ENCODE peak calls at places on chromosome 5, in four cellular contexts. One of them, this sample, is unnamed.

GRCh38 chr5:150783422-150783928 is 4.9 kb downstream of the SMIM3 start:
- DNase-seq in kidney epithelial cell: no peak
- DNase-seq in PC-3: peak
- DNase-seq in sigmoid colon: peak
- DNase-seq in this sample: peak

GRCh38 chr5:37685816-37686215 is 154.0 kb downstream of the GDNF start:
- DNase-seq in kidney epithelial cell: no peak
- DNase-seq in PC-3: no peak
- DNase-seq in sigmoid colon: no peak
- DNase-seq in this sample: no peak

GRCh38 chr5:37638897-37639296 is 200.9 kb downstream of the GDNF start:
- DNase-seq in kidney epithelial cell: no peak
- DNase-seq in PC-3: peak
- DNase-seq in sigmoid colon: no peak
- DNase-seq in this sample: peak

GRCh38 chr5:64594601-64595518 is 89.0 kb downstream of the RGS7BP start:
- DNase-seq in kidney epithelial cell: no peak
- DNase-seq in PC-3: peak
- DNase-seq in sigmoid colon: no peak
- DNase-seq in this sample: no peak

GRCh38 chr5:173288632-173289031 is 39.6 kb downstream of the STC2 start:
- DNase-seq in kidney epithelial cell: no peak
- DNase-seq in PC-3: no peak
- DNase-seq in sigmoid colon: no peak
- DNase-seq in this sample: no peak

GRCh38 chr5:78547731-78548189 is 100.8 kb downstream of the LHFPL2 start:
- DNase-seq in kidney epithelial cell: no peak
- DNase-seq in PC-3: no peak
- DNase-seq in sigmoid colon: peak
- DNase-seq in this sample: peak

GRCh38 chr5:78610163-78610583 is 38.4 kb downstream of the LHFPL2 start:
- DNase-seq in kidney epithelial cell: no peak
- DNase-seq in PC-3: no peak
- DNase-seq in sigmoid colon: peak
- DNase-seq in this sample: peak

GRCh38 chr5:138111937-138112336 is 27.3 kb downstream of the NME5 start:
- DNase-seq in kidney epithelial cell: no peak
- DNase-seq in PC-3: peak
- DNase-seq in sigmoid colon: no peak
- DNase-seq in this sample: no peak

GRCh38 chr5:34474573-34475021 is 181.5 kb upstream of the RAI14 start:
- DNase-seq in kidney epithelial cell: no peak
- DNase-seq in PC-3: peak
- DNase-seq in sigmoid colon: no peak
- DNase-seq in this sample: peak

GRCh38 chr5:69449511-69449910 is 34.6 kb downstream of the MARVELD2 start:
- DNase-seq in kidney epithelial cell: no peak
- DNase-seq in PC-3: no peak
- DNase-seq in sigmoid colon: no peak
- DNase-seq in this sample: no peak

GRCh38 chr5:7754997-7755596 is 95.8 kb downstream of the CFAP90 start:
- DNase-seq in kidney epithelial cell: no peak
- DNase-seq in PC-3: peak
- DNase-seq in sigmoid colon: no peak
- DNase-seq in this sample: peak

GRCh38 chr5:165622864-165623536 is 2117.6 kb downstream of the MAT2B start:
- DNase-seq in kidney epithelial cell: no peak
- DNase-seq in PC-3: no peak
- DNase-seq in sigmoid colon: no peak
- DNase-seq in this sample: peak

GRCh38 chr5:178304761-178305645 is 72.4 kb upstream of the PHYKPL start:
- DNase-seq in kidney epithelial cell: no peak
- DNase-seq in PC-3: peak
- DNase-seq in sigmoid colon: peak
- DNase-seq in this sample: no peak

GRCh38 chr5:29054282-29054681 is 2015.9 kb upstream of the CDH9 start:
- DNase-seq in kidney epithelial cell: no peak
- DNase-seq in PC-3: no peak
- DNase-seq in sigmoid colon: no peak
- DNase-seq in this sample: no peak

GRCh38 chr5:151475378-151475777 is 28.0 kb downstream of the SLC36A1 start:
- DNase-seq in kidney epithelial cell: no peak
- DNase-seq in PC-3: no peak
- DNase-seq in sigmoid colon: no peak
- DNase-seq in this sample: no peak

GRCh38 chr5:108060340-108060739 is 321.6 kb downstream of the FBXL17 start:
- DNase-seq in kidney epithelial cell: no peak
- DNase-seq in PC-3: no peak
- DNase-seq in sigmoid colon: no peak
- DNase-seq in this sample: no peak

GRCh38 chr5:125480901-125481300 is 734.5 kb upstream of the ZNF608 start:
- DNase-seq in kidney epithelial cell: no peak
- DNase-seq in PC-3: no peak
- DNase-seq in sigmoid colon: no peak
- DNase-seq in this sample: no peak

GRCh38 chr5:163705983-163706771 is 200.8 kb downstream of the MAT2B start:
- DNase-seq in kidney epithelial cell: no peak
- DNase-seq in PC-3: no peak
- DNase-seq in sigmoid colon: no peak
- DNase-seq in this sample: peak

GRCh38 chr5:119321569-119322311 is 34.1 kb upstream of the TNFAIP8 start:
- DNase-seq in kidney epithelial cell: no peak
- DNase-seq in PC-3: peak
- DNase-seq in sigmoid colon: no peak
- DNase-seq in this sample: no peak

GRCh38 chr5:113047733-113048652 is 71.4 kb downstream of the DCP2 start:
- DNase-seq in kidney epithelial cell: no peak
- DNase-seq in PC-3: no peak
- DNase-seq in sigmoid colon: no peak
- DNase-seq in this sample: no peak

GRCh38 chr5:114305402-114306207 is 56.3 kb upstream of the KCNN2 start:
- DNase-seq in kidney epithelial cell: no peak
- DNase-seq in PC-3: peak
- DNase-seq in sigmoid colon: no peak
- DNase-seq in this sample: peak

GRCh38 chr5:2442686-2443354 is 308.7 kb downstream of the IRX2 start:
- DNase-seq in kidney epithelial cell: no peak
- DNase-seq in PC-3: no peak
- DNase-seq in sigmoid colon: no peak
- DNase-seq in this sample: no peak

GRCh38 chr5:175460126-175460525 is 16.1 kb upstream of the DRD1 start:
- DNase-seq in kidney epithelial cell: no peak
- DNase-seq in PC-3: peak
- DNase-seq in sigmoid colon: no peak
- DNase-seq in this sample: peak

GRCh38 chr5:15374886-15375285 is 125.1 kb upstream of the FBXL7 start:
- DNase-seq in kidney epithelial cell: no peak
- DNase-seq in PC-3: no peak
- DNase-seq in sigmoid colon: no peak
- DNase-seq in this sample: no peak

GRCh38 chr5:59312223-59312622 is 581.3 kb downstream of the PDE4D start:
- DNase-seq in kidney epithelial cell: no peak
- DNase-seq in PC-3: no peak
- DNase-seq in sigmoid colon: no peak
- DNase-seq in this sample: no peak

GRCh38 chr5:42870882-42871418 is 59.3 kb upstream of the SELENOP start:
- DNase-seq in kidney epithelial cell: no peak
- DNase-seq in PC-3: peak
- DNase-seq in sigmoid colon: no peak
- DNase-seq in this sample: no peak

GRCh38 chr5:169716287-169716686 is 79.2 kb downstream of the DOCK2 start:
- DNase-seq in kidney epithelial cell: peak
- DNase-seq in PC-3: peak
- DNase-seq in sigmoid colon: no peak
- DNase-seq in this sample: peak

GRCh38 chr5:128426090-128426534 is 111.9 kb downstream of the FBN2 start:
- DNase-seq in kidney epithelial cell: no peak
- DNase-seq in PC-3: no peak
- DNase-seq in sigmoid colon: no peak
- DNase-seq in this sample: no peak

GRCh38 chr5:116756531-116756930 is 181.9 kb upstream of the SEMA6A start:
- DNase-seq in kidney epithelial cell: no peak
- DNase-seq in PC-3: no peak
- DNase-seq in sigmoid colon: no peak
- DNase-seq in this sample: no peak

GRCh38 chr5:113336975-113337374 is 97.8 kb downstream of the TSSK1B start:
- DNase-seq in kidney epithelial cell: no peak
- DNase-seq in PC-3: peak
- DNase-seq in sigmoid colon: no peak
- DNase-seq in this sample: peak

GRCh38 chr5:72692273-72692672 is 124.2 kb upstream of the TNPO1 start:
- DNase-seq in kidney epithelial cell: no peak
- DNase-seq in PC-3: no peak
- DNase-seq in sigmoid colon: no peak
- DNase-seq in this sample: peak

GRCh38 chr5:127969651-127970050 is 113.9 kb upstream of the SLC12A2 start:
- DNase-seq in kidney epithelial cell: no peak
- DNase-seq in PC-3: no peak
- DNase-seq in sigmoid colon: no peak
- DNase-seq in this sample: no peak

GRCh38 chr5:17743580-17744435 is 109.5 kb downstream of the TAF11L14 start:
- DNase-seq in kidney epithelial cell: no peak
- DNase-seq in PC-3: peak
- DNase-seq in sigmoid colon: no peak
- DNase-seq in this sample: peak

GRCh38 chr5:151740336-151740942 is 18.0 kb downstream of the ATOX1 start:
- DNase-seq in kidney epithelial cell: peak
- DNase-seq in PC-3: peak
- DNase-seq in sigmoid colon: peak
- DNase-seq in this sample: peak

GRCh38 chr5:168114444-168115017 is 176.9 kb upstream of the WWC1 start:
- DNase-seq in kidney epithelial cell: no peak
- DNase-seq in PC-3: peak
- DNase-seq in sigmoid colon: no peak
- DNase-seq in this sample: peak

GRCh38 chr5:180649297-180650039 is at the start of gene FLT4:
- DNase-seq in kidney epithelial cell: no peak
- DNase-seq in PC-3: no peak
- DNase-seq in sigmoid colon: no peak
- DNase-seq in this sample: no peak
- H3K4me3 ChIP-seq in kidney epithelial cell: peak
- H3K4me3 ChIP-seq in PC-3: peak
- H3K4me3 ChIP-seq in sigmoid colon: no peak
- H3K4me3 ChIP-seq in this sample: peak

DNA sequence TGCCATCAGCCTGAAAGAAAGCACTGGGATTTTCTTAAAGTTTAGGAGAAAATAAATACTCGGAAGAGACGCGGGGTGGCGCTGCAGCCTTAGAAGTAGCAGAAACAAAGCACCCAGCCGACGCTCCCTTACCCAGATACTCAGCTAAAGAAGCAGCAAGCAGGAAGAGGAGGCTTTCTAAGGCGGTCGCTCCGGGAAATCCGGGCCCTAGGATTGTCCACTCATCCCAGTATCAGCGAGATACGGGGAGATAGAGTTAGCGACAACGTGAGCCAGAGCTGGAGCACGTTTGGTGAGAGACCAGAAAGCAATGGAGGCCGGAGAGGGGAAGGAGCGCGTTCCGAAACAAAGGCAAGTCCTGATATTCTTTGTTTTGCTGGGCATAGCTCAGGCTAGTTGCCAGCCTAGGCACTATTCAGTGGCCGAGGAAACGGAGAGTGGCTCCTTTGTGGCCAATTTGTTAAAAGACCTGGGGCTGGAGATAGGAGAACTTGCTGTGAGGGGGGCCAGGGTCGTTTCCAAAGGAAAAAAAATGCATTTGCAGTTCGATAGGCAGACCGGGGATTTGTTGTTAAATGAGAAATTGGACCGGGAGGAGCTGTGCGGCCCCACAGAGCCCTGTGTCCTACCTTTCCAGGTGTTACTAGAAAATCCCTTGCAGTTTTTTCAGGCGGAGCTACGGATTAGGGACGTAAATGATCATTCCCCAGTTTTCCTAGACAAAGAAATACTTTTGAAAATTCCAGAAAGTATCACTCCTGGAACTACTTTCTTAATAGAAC is at the start of gene PCDHB2:
- DNase-seq in kidney epithelial cell: no peak
- DNase-seq in PC-3: peak
- DNase-seq in sigmoid colon: no peak
- DNase-seq in this sample: peak
- TF ChIP-seq CTCF in kidney epithelial cell: no peak
- TF ChIP-seq CTCF in PC-3: peak
- TF ChIP-seq CTCF in sigmoid colon: no peak
- TF ChIP-seq CTCF in this sample: no peak

GRCh38 chr5:139650689-139651501 is 2.7 kb downstream of the CXXC5 start:
- DNase-seq in kidney epithelial cell: no peak
- DNase-seq in PC-3: no peak
- DNase-seq in sigmoid colon: peak
- DNase-seq in this sample: peak

GRCh38 chr5:139649082-139649991 is 1.2 kb downstream of the CXXC5 start:
- DNase-seq in kidney epithelial cell: no peak
- DNase-seq in PC-3: peak
- DNase-seq in sigmoid colon: peak
- DNase-seq in this sample: no peak

GRCh38 chr5:139648205-139649081 is at the start of gene CXXC5:
- DNase-seq in kidney epithelial cell: no peak
- DNase-seq in PC-3: peak
- DNase-seq in sigmoid colon: peak
- DNase-seq in this sample: peak

GRCh38 chr5:139651502-139651862 is 3.3 kb downstream of the CXXC5 start:
- DNase-seq in kidney epithelial cell: no peak
- DNase-seq in PC-3: peak
- DNase-seq in sigmoid colon: peak
- DNase-seq in this sample: no peak

DNA sequence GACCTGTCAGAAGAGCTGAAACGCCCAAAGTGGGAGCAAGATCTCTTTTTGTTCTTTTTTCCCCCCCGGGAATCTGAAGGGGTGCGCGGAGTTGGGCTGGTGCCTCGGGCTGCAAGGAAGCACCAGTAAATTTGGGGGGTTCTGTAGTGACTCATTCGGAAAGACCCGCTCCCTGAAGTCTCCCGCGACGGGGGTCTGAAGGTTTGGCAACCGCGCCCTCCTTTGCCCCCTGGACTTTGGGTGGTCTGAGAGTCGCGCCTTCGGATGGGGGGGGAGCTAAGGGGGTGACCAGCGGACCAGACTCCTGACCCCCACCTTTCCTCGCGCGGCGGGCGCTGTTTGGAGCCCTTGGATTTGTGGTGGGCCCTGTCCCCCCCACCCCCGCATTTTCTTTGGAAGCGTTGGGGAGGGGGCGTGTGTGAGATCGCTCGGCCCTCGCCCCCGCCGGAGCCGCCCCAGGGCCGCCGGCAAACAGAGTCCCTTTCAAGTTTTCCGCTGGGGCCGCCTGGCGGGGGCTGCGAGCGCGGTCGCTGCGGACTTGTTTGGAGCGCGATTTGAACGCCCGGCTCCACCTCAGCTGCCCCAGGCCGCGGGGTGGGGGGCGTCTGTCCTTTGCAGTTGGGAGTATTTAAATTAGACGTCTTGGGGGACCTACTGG is 2.0 kb downstream of the CXXC5 start:
- DNase-seq in kidney epithelial cell: no peak
- DNase-seq in PC-3: no peak
- DNase-seq in sigmoid colon: peak
- DNase-seq in this sample: no peak
- H3K4me3 ChIP-seq in kidney epithelial cell: peak
- H3K4me3 ChIP-seq in PC-3: peak
- H3K4me3 ChIP-seq in sigmoid colon: peak
- H3K4me3 ChIP-seq in this sample: peak

GRCh38 chr5:53123702-53124101 is 14.1 kb upstream of the MOCS2 start:
- DNase-seq in kidney epithelial cell: no peak
- DNase-seq in PC-3: peak
- DNase-seq in sigmoid colon: no peak
- DNase-seq in this sample: peak
- TF ChIP-seq CTCF in kidney epithelial cell: no peak
- TF ChIP-seq CTCF in PC-3: peak
- TF ChIP-seq CTCF in sigmoid colon: no peak
- TF ChIP-seq CTCF in this sample: peak